ENCODE peak calls at places on chromosomes 5 and 9, in five cellular contexts. O is Peyer's patch, W is cardiac fibroblast, D is AG09309, X is left ventricle myocardium inferior. U is an unnamed sample.

GRCh38 chr5:143434261-143435206 is 31.0 kb upstream of the NR3C1 start:
- DNase-seq in O (peak), W (peak), D (no peak), X (no peak), U (no peak)

GRCh38 chr5:132483101-132483500 is 7.5 kb downstream of the IRF1 start:
- DNase-seq in O (no peak), W (no peak), D (no peak), X (no peak), U (no peak)

GRCh38 chr5:158676642-158677489 is 422.9 kb downstream of the EBF1 start:
- DNase-seq in O (peak), W (no peak), D (no peak), X (no peak), U (no peak)

GRCh38 chr9:88641471-88642240 is 106.7 kb downstream of the NXNL2 start:
- DNase-seq in O (no peak), W (no peak), D (no peak), X (no peak), U (no peak)

GRCh38 chr5:16855475-16855874 is 80.6 kb downstream of the MYO10 start:
- DNase-seq in O (no peak), W (peak), D (no peak), X (no peak), U (no peak)

GRCh38 chr5:7878381-7878873 is 9.5 kb downstream of the MTRR start:
- DNase-seq in O (no peak), W (peak), D (peak), X (no peak), U (no peak)

GRCh38 chr9:134630393-134630790 is 11.2 kb upstream of the COL5A1 start:
- DNase-seq in O (no peak), W (no peak), D (no peak), X (peak), U (no peak)

GRCh38 chr9:447230-448025 is 232.8 kb downstream of the DOCK8 start:
- DNase-seq in O (no peak), W (peak), D (no peak), X (no peak), U (no peak)

GRCh38 chr5:42715791-42716190 is 40.8 kb upstream of the CCDC152 start:
- DNase-seq in O (no peak), W (no peak), D (peak), X (no peak), U (no peak)

GRCh38 chr9:128160603-128160987 is 530 bp downstream of the BBLN start:
- DNase-seq in O (no peak), W (no peak), D (no peak), X (no peak), U (no peak)

GRCh38 chr5:139273322-139273571 is 20.3 kb upstream of the MATR3 start:
- DNase-seq in O (no peak), W (no peak), D (no peak), X (no peak), U (no peak)
- H3K4me3 ChIP-seq in O (peak), W (peak), D (peak), X (peak), U (peak)

GRCh38 chr9:107474124-107474523 is 15.4 kb downstream of the KLF4 start:
- DNase-seq in O (no peak), W (no peak), D (no peak), X (no peak), U (no peak)
- TF ChIP-seq CTCF in O (no peak), W (no peak), D (no peak), X (no peak), U (no peak)

GRCh38 chr9:109319631-109320233 is 1.1 kb downstream of the EPB41L4B start:
- DNase-seq in O (no peak), W (no peak), D (no peak), X (no peak), U (no peak)

GRCh38 chr9:109319072-109319630 is 1.7 kb downstream of the EPB41L4B start:
- DNase-seq in O (no peak), W (no peak), D (no peak), X (no peak), U (no peak)

GRCh38 chr9:109321727-109322126 is 868 bp upstream of the EPB41L4B start:
- DNase-seq in O (no peak), W (no peak), D (no peak), X (no peak), U (no peak)

GRCh38 chr9:109320734-109321448 is at the start of gene EPB41L4B:
- DNase-seq in O (peak), W (peak), D (peak), X (peak), U (peak)

GRCh38 chr9:109320338-109320733 is 523 bp downstream of the EPB41L4B start:
- DNase-seq in O (no peak), W (no peak), D (no peak), X (no peak), U (no peak)
- H3K4me3 ChIP-seq in O (no peak), W (peak), D (no peak), X (peak), U (no peak)

DNA sequence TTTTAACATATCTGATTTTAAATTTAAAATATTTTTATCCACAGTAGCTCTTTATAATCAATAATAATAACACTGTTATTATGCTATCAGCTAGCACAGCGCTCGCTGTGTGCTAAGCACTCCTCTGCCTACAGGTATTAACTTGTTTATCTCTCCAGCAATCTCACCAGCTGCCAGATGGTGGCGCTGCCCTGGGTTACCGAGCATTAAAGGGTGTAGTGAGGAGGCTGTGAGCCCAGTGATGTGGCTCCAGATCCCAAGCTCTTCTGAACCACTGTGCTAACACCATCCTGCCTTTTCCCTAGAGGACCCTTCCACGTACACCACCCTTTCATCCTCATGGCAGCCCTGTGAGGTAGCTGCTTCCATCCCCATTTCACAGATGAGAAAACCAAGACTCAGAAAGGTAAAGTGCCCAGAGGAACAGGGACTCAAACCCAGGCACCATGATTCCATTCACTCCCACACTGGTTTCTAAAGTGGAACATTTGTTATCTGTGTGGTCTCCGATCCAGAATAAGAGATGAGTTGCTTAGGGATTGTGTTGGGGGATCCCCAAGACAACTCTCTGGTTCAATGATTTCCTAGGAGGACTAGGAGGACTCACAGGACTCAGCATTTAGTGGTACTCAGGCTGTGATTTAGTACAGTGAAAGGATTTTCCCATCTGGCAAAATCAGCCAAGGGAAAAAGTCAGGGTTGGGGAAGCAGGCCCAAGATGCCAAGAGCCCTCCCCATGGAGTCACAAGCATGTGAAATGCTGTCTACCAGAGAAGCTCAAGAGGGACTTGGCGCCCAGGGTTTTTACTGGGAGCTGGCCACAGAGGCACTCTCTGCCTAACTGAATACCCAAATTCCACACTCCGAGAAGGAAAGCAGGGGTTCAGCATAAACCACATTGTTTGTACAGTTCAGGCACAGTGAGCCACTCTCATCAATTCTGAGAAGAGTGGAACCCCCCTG is 7.0 kb downstream of the IGFBPL1 start:
- DNase-seq in O (no peak), W (no peak), D (no peak), X (no peak), U (no peak)
- TF ChIP-seq CTCF in O (no peak), W (peak), D (peak), X (peak), U (peak)